ENCODE peak calls at places on chromosomes 13 and 19, in eight cellular contexts. W is fibroblast of lung, R is PC-3, X is lung, Q is HCT116, S is HL-60, C is thoracic aorta, J is mammary epithelial cell. K is an unnamed sample.
A peak's percentile ranks its signal among the peaks of the same experiment; 100 is the strongest.

GRCh38 chr13:71672527-71672926 is 194.5 kb downstream of the DACH1 start:
- DNase-seq in S (no peak), C (no peak), J (no peak), Q (no peak), X (no peak), R (peak; percentile 3), W (peak; percentile 42), K (no peak)

GRCh38 chr19:13154241-13154778 is 4.1 kb downstream of the IER2 start:
- DNase-seq in X (peak; percentile 96), W (peak; percentile 94), S (peak; percentile 65), C (peak; percentile 93), J (peak; percentile 80), R (peak; percentile 85), Q (no peak), K (peak; percentile 36)

GRCh38 chr13:25821761-25822160 is 230.1 kb downstream of the SHISA2 start:
- DNase-seq in C (no peak), R (no peak), W (no peak), J (no peak), X (no peak), S (no peak), Q (no peak), K (no peak)

GRCh38 chr19:10005632-10006334 is 4.5 kb downstream of the COL5A3 start:
- DNase-seq in X (no peak), W (no peak), Q (no peak), R (no peak), J (no peak), C (no peak), S (no peak), K (no peak)

GRCh38 chr13:95698047-95698749 is 21.3 kb downstream of the DNAJC3 start:
- DNase-seq in X (no peak), R (peak; percentile 33), S (no peak), J (peak; percentile 40), Q (peak; percentile 12), C (no peak), W (no peak), K (no peak)

GRCh38 chr13:48412100-48412556 is 785 bp downstream of the LPAR6 start:
- DNase-seq in J (peak; percentile 25), X (no peak), Q (no peak), W (peak; percentile 66), C (no peak), S (no peak), R (peak; percentile 26), K (no peak)

GRCh38 chr19:18203408-18203862 is 407 bp downstream of the RAB3A start:
- DNase-seq in C (no peak), R (peak; percentile 30), Q (no peak), W (no peak), X (no peak), S (peak; percentile 75), J (no peak), K (peak; percentile 42)

GRCh38 chr13:48585456-48585840 is 52.6 kb upstream of the RCBTB2 start:
- DNase-seq in J (peak; percentile 95), R (peak; percentile 89), X (peak; percentile 15), W (peak; percentile 50), Q (peak; percentile 12), C (no peak), S (no peak), K (no peak)

GRCh38 chr13:106526748-106527488 is 8.5 kb downstream of the EFNB2 start:
- DNase-seq in S (no peak), W (no peak), X (peak; percentile 67), C (no peak), Q (no peak), J (no peak), R (no peak), K (no peak)

GRCh38 chr13:50484472-50485113 is 358.9 kb downstream of the DLEU7 start:
- DNase-seq in C (no peak), X (no peak), W (no peak), J (peak; percentile 51), Q (no peak), R (no peak), S (no peak), K (no peak)

GRCh38 chr13:103140001-103140671 is 73.9 kb upstream of the SLC10A2 start:
- DNase-seq in C (no peak), W (peak; percentile 2), Q (peak; percentile 16), J (peak; percentile 33), R (peak; percentile 42), X (no peak), S (peak; percentile 12), K (peak; percentile 45)

GRCh38 chr13:25686831-25687495 is 315.2 kb downstream of the ATP8A2 start:
- DNase-seq in C (no peak), X (no peak), J (no peak), S (no peak), W (no peak), R (no peak), Q (no peak), K (no peak)

GRCh38 chr19:45097776-45098520 is 5.0 kb downstream of the PPP1R37 start:
- DNase-seq in S (no peak), Q (no peak), X (no peak), C (no peak), W (peak; percentile 92), R (peak; percentile 87), J (peak; percentile 86), K (no peak)

GRCh38 chr19:17932485-17933338 is at the start of gene CCDC124:
- DNase-seq in S (peak; percentile 92), W (peak; percentile 92), Q (peak; percentile 88), J (peak; percentile 90), X (peak; percentile 91), R (peak; percentile 95), C (peak; percentile 53), K (peak; percentile 95)

GRCh38 chr19:43124360-43124759 is 41.9 kb upstream of the PSG2 start:
- DNase-seq in W (no peak), J (no peak), S (no peak), Q (no peak), X (no peak), C (no peak), R (no peak), K (no peak)
- TF ChIP-seq CTCF in W (no peak), J (peak; percentile 60), S (no peak), Q (peak; percentile 50), X (no peak), C (no peak), R (peak; percentile 25), K (peak; percentile 26)

DNA sequence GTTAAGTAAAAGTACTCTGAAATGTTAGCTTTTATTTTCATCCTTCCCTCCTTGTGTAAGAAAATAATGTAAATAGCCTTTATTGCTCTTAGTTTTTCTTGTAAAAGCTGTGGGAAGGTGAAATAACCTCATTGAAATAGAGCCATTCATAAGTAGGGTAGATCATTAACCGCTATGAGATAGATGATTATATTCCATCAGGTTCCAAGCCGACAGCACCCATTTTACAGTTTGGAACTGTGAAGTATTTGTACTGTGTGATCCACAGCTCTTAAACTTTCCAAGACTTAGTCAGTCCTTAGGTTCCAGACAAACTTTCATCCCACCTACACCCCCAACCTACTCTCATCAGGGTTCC is 216.5 kb downstream of the TSHZ3 start:
- DNase-seq in R (no peak), C (no peak), J (no peak), W (no peak), Q (no peak), X (no peak), S (no peak), K (no peak)
- H3K4me3 ChIP-seq in R (no peak overlapping the region), C (no peak overlapping the region), J (no peak overlapping the region), W (no peak overlapping the region), Q (no peak overlapping the region), X (no peak overlapping the region), S (no peak overlapping the region), K (no peak overlapping the region)

GRCh38 chr19:42284066-42284501 is 15.0 kb downstream of the CIC start:
- DNase-seq in Q (no peak), C (no peak), X (peak; percentile 82), R (no peak), W (peak; percentile 76), S (no peak), J (peak; percentile 69), K (peak; percentile 73)

GRCh38 chr19:42284641-42285341 is 15.7 kb downstream of the CIC start:
- DNase-seq in Q (no peak), W (no peak), C (no peak), S (no peak), J (no peak), X (no peak), R (no peak), K (no peak)

GRCh38 chr19:42286349-42287016 is 15.4 kb upstream of the PRR19 start:
- DNase-seq in W (peak; percentile 52), C (no peak), Q (no peak), S (no peak), X (no peak), R (no peak), J (no peak), K (no peak)

GRCh38 chr19:42285988-42286348 is 16.0 kb upstream of the PRR19 start:
- DNase-seq in X (no peak), W (no peak), C (no peak), S (no peak), Q (no peak), J (no peak), R (no peak), K (no peak)

DNA sequence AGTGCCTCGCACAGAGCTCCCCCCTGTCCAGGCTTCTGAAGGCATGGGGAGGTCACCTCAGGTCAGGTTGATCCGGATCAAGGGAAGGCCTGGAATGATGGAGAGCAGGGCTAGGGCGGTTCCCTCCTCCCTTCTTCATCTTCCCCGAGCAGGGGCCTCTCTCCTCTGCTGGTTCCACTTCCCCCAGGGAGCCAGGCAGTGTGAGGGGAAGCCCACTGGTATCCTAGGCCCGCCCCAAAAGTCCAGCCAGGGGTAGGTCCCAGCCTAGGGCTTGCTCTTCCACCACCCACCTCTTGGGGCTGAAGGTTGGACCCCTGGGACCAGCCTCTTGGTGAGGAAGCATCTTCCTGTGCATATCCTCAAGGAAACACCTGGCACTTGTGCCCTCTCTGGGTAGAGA is 16.4 kb upstream of the PRR19 start:
- DNase-seq in Q (no peak), J (no peak), S (no peak), R (no peak), W (no peak), X (no peak), C (no peak), K (peak; percentile 71)
- TF ChIP-seq CTCF in Q (no peak), J (no peak), S (no peak), R (no peak), W (no peak), X (no peak), C (no peak), K (no peak)

DNA sequence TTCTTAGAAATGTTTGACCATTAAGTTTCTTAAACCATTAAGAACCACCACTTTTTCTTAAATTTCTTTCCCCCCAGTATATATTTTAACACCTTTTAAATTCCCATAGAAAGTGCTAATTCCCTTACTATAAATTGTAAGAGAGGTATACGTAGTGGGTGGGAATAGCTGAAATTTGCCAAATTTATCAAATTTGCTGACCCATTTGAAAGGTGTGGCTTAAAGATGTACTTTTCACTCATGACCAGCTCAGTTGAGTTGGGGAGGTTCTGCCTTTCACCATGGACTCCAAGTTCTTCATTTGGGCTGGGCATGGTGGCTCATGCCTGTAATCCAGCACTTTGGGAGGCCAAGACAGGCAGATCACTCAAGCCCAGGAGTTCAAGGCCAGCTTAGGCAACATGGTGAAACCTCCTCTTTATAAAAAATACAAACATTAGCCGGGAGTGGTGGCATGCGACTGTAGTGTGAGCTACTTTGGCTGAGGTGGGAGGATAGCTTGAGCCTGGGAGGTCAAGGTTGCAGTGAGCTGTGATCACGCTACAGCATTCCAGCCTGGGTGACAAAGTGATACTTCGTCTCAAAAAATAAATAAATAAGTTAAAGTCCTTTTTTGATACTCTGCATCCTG is 133.2 kb downstream of the MRPL57 start:
- DNase-seq in X (no peak), J (no peak), C (no peak), S (no peak), W (no peak), R (no peak), Q (no peak), K (no peak)
- H3K4me3 ChIP-seq in X (no peak overlapping the region), J (no peak overlapping the region), C (no peak overlapping the region), S (no peak overlapping the region), W (no peak overlapping the region), R (no peak overlapping the region), Q (no peak overlapping the region), K (no peak overlapping the region)

K was measured in WERI-Rb-1.